ENCODE peak calls at places on chromosomes 4 and X, in eight cellular contexts. One of them, this sample, is unnamed.

GRCh38 chr4:1449475-1449832 is 43.2 kb upstream of the NKX1-1 start:
- DNase-seq in cardiac fibroblast: no peak
- DNase-seq in spleen: no peak
- DNase-seq in PC-3: no peak
- DNase-seq in WERI-Rb-1: no peak
- DNase-seq in tibial artery: peak
- DNase-seq in heart right ventricle: no peak
- DNase-seq in AG04450: no peak
- DNase-seq in this sample: peak

GRCh38 chr4:7924163-7924562 is 15.5 kb downstream of the AFAP1 start:
- DNase-seq in cardiac fibroblast: no peak
- DNase-seq in spleen: no peak
- DNase-seq in PC-3: no peak
- DNase-seq in WERI-Rb-1: no peak
- DNase-seq in tibial artery: no peak
- DNase-seq in heart right ventricle: no peak
- DNase-seq in AG04450: no peak
- DNase-seq in this sample: no peak

GRCh38 chr4:150082241-150082640 is 4.0 kb downstream of the DCLK2 start:
- DNase-seq in cardiac fibroblast: no peak
- DNase-seq in spleen: no peak
- DNase-seq in PC-3: no peak
- DNase-seq in WERI-Rb-1: peak
- DNase-seq in tibial artery: no peak
- DNase-seq in heart right ventricle: no peak
- DNase-seq in AG04450: no peak
- DNase-seq in this sample: no peak

GRCh38 chrX:81336455-81337144 is 134.7 kb downstream of the SH3BGRL start:
- DNase-seq in cardiac fibroblast: peak
- DNase-seq in spleen: no peak
- DNase-seq in PC-3: no peak
- DNase-seq in WERI-Rb-1: no peak
- DNase-seq in tibial artery: no peak
- DNase-seq in heart right ventricle: no peak
- DNase-seq in AG04450: no peak
- DNase-seq in this sample: no peak

GRCh38 chrX:8179653-8180052 is 8.6 kb upstream of the VCX2 start:
- DNase-seq in cardiac fibroblast: peak
- DNase-seq in spleen: no peak
- DNase-seq in PC-3: peak
- DNase-seq in WERI-Rb-1: no peak
- DNase-seq in tibial artery: no peak
- DNase-seq in heart right ventricle: no peak
- DNase-seq in AG04450: no peak
- DNase-seq in this sample: no peak

GRCh38 chr4:89939994-89940393 is 45.3 kb downstream of the MMRN1 start:
- DNase-seq in cardiac fibroblast: no peak
- DNase-seq in spleen: no peak
- DNase-seq in PC-3: no peak
- DNase-seq in WERI-Rb-1: no peak
- DNase-seq in tibial artery: no peak
- DNase-seq in heart right ventricle: peak
- DNase-seq in AG04450: no peak
- DNase-seq in this sample: no peak

GRCh38 chrX:46547857-46548256 is 2.6 kb upstream of the ZNF674 start:
- DNase-seq in cardiac fibroblast: peak
- DNase-seq in spleen: no peak
- DNase-seq in PC-3: peak
- DNase-seq in WERI-Rb-1: no peak
- DNase-seq in tibial artery: no peak
- DNase-seq in heart right ventricle: no peak
- DNase-seq in AG04450: peak
- DNase-seq in this sample: no peak

GRCh38 chr4:183971938-183972490 is 66.9 kb downstream of the STOX2 start:
- DNase-seq in cardiac fibroblast: no peak
- DNase-seq in spleen: no peak
- DNase-seq in PC-3: peak
- DNase-seq in WERI-Rb-1: no peak
- DNase-seq in tibial artery: no peak
- DNase-seq in heart right ventricle: peak
- DNase-seq in AG04450: no peak
- DNase-seq in this sample: no peak

GRCh38 chr4:153409924-153410501 is 56.1 kb upstream of the TMEM131L start:
- DNase-seq in cardiac fibroblast: peak
- DNase-seq in spleen: no peak
- DNase-seq in PC-3: no peak
- DNase-seq in WERI-Rb-1: no peak
- DNase-seq in tibial artery: no peak
- DNase-seq in heart right ventricle: no peak
- DNase-seq in AG04450: no peak
- DNase-seq in this sample: no peak

GRCh38 chr4:74638689-74639088 is 155.6 kb downstream of the BTC start:
- DNase-seq in cardiac fibroblast: peak
- DNase-seq in spleen: no peak
- DNase-seq in PC-3: no peak
- DNase-seq in WERI-Rb-1: no peak
- DNase-seq in tibial artery: no peak
- DNase-seq in heart right ventricle: no peak
- DNase-seq in AG04450: no peak
- DNase-seq in this sample: no peak

GRCh38 chr4:173367946-173368345 is 2.8 kb upstream of the SAP30 start:
- DNase-seq in cardiac fibroblast: peak
- DNase-seq in spleen: no peak
- DNase-seq in PC-3: peak
- DNase-seq in WERI-Rb-1: no peak
- DNase-seq in tibial artery: no peak
- DNase-seq in heart right ventricle: no peak
- DNase-seq in AG04450: no peak
- DNase-seq in this sample: no peak

GRCh38 chr4:1807258-1807777 is 14.2 kb downstream of the FGFR3 start:
- DNase-seq in cardiac fibroblast: no peak
- DNase-seq in spleen: no peak
- DNase-seq in PC-3: no peak
- DNase-seq in WERI-Rb-1: no peak
- DNase-seq in tibial artery: no peak
- DNase-seq in heart right ventricle: no peak
- DNase-seq in AG04450: no peak
- DNase-seq in this sample: no peak

GRCh38 chr4:133498149-133498548 is 349.1 kb downstream of the PCDH10 start:
- DNase-seq in cardiac fibroblast: peak
- DNase-seq in spleen: no peak
- DNase-seq in PC-3: peak
- DNase-seq in WERI-Rb-1: no peak
- DNase-seq in tibial artery: no peak
- DNase-seq in heart right ventricle: no peak
- DNase-seq in AG04450: no peak
- DNase-seq in this sample: no peak

GRCh38 chr4:100299019-100299418 is 108.8 kb upstream of the DDIT4L start:
- DNase-seq in cardiac fibroblast: peak
- DNase-seq in spleen: no peak
- DNase-seq in PC-3: peak
- DNase-seq in WERI-Rb-1: no peak
- DNase-seq in tibial artery: peak
- DNase-seq in heart right ventricle: peak
- DNase-seq in AG04450: peak
- DNase-seq in this sample: no peak

GRCh38 chr4:77050962-77051361 is 24.8 kb downstream of the CCNI start:
- DNase-seq in cardiac fibroblast: no peak
- DNase-seq in spleen: no peak
- DNase-seq in PC-3: no peak
- DNase-seq in WERI-Rb-1: no peak
- DNase-seq in tibial artery: no peak
- DNase-seq in heart right ventricle: no peak
- DNase-seq in AG04450: no peak
- DNase-seq in this sample: no peak

GRCh38 chr4:41723286-41723685 is 25.2 kb downstream of the PHOX2B start:
- DNase-seq in cardiac fibroblast: no peak
- DNase-seq in spleen: no peak
- DNase-seq in PC-3: no peak
- DNase-seq in WERI-Rb-1: no peak
- DNase-seq in tibial artery: no peak
- DNase-seq in heart right ventricle: no peak
- DNase-seq in AG04450: no peak
- DNase-seq in this sample: no peak

GRCh38 chr4:41727861-41728570 is 20.5 kb downstream of the PHOX2B start:
- DNase-seq in cardiac fibroblast: no peak
- DNase-seq in spleen: no peak
- DNase-seq in PC-3: no peak
- DNase-seq in WERI-Rb-1: no peak
- DNase-seq in tibial artery: no peak
- DNase-seq in heart right ventricle: no peak
- DNase-seq in AG04450: no peak
- DNase-seq in this sample: no peak

GRCh38 chr4:41722171-41722570 is 26.4 kb downstream of the PHOX2B start:
- DNase-seq in cardiac fibroblast: no peak
- DNase-seq in spleen: no peak
- DNase-seq in PC-3: no peak
- DNase-seq in WERI-Rb-1: no peak
- DNase-seq in tibial artery: no peak
- DNase-seq in heart right ventricle: no peak
- DNase-seq in AG04450: no peak
- DNase-seq in this sample: no peak

GRCh38 chr4:41728571-41728908 is 20.0 kb downstream of the PHOX2B start:
- DNase-seq in cardiac fibroblast: no peak
- DNase-seq in spleen: no peak
- DNase-seq in PC-3: peak
- DNase-seq in WERI-Rb-1: no peak
- DNase-seq in tibial artery: no peak
- DNase-seq in heart right ventricle: no peak
- DNase-seq in AG04450: no peak
- DNase-seq in this sample: no peak

GRCh38 chr4:41725254-41725653 is 23.3 kb downstream of the PHOX2B start:
- DNase-seq in cardiac fibroblast: no peak
- DNase-seq in spleen: no peak
- DNase-seq in PC-3: no peak
- DNase-seq in WERI-Rb-1: peak
- DNase-seq in tibial artery: no peak
- DNase-seq in heart right ventricle: no peak
- DNase-seq in AG04450: no peak
- DNase-seq in this sample: peak
- TF ChIP-seq CTCF in cardiac fibroblast: no peak
- TF ChIP-seq CTCF in spleen: no peak
- TF ChIP-seq CTCF in PC-3: peak
- TF ChIP-seq CTCF in WERI-Rb-1: peak
- TF ChIP-seq CTCF in tibial artery: no peak
- TF ChIP-seq CTCF in heart right ventricle: no peak
- TF ChIP-seq CTCF in AG04450: peak
- TF ChIP-seq CTCF in this sample: peak

DNA sequence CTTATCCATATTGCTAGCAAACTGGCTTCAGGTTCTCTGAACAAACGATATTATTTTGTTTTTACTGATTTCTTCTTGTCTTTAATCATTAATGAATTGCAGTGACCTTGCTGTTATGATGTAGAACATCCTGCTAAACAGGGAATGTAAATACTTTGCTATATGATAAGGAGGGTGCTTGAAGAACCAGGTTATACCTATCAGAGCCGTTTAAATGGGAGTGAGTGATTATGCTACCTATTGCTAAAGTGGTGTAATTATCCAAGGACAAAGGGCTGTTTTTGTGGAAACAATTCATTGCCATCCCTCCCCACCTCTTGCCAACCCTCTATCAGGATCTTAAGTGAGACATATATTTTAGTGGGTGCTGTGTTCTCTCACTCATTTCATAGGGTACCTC is 788.9 kb downstream of the RPA4 start:
- DNase-seq in cardiac fibroblast: no peak
- DNase-seq in spleen: no peak
- DNase-seq in PC-3: no peak
- DNase-seq in WERI-Rb-1: no peak
- DNase-seq in tibial artery: no peak
- DNase-seq in heart right ventricle: no peak
- DNase-seq in AG04450: no peak
- DNase-seq in this sample: no peak
- TF ChIP-seq CTCF in cardiac fibroblast: no peak
- TF ChIP-seq CTCF in spleen: no peak
- TF ChIP-seq CTCF in PC-3: no peak
- TF ChIP-seq CTCF in WERI-Rb-1: no peak
- TF ChIP-seq CTCF in tibial artery: no peak
- TF ChIP-seq CTCF in heart right ventricle: no peak
- TF ChIP-seq CTCF in AG04450: no peak
- TF ChIP-seq CTCF in this sample: no peak

GRCh38 chrX:153968255-153968654 is 3.4 kb downstream of the HCFC1 start:
- DNase-seq in cardiac fibroblast: no peak
- DNase-seq in spleen: no peak
- DNase-seq in PC-3: no peak
- DNase-seq in WERI-Rb-1: no peak
- DNase-seq in tibial artery: no peak
- DNase-seq in heart right ventricle: no peak
- DNase-seq in AG04450: no peak
- DNase-seq in this sample: no peak

GRCh38 chrX:153969904-153970397 is 1.7 kb downstream of the HCFC1 start:
- DNase-seq in cardiac fibroblast: peak
- DNase-seq in spleen: peak
- DNase-seq in PC-3: peak
- DNase-seq in WERI-Rb-1: no peak
- DNase-seq in tibial artery: peak
- DNase-seq in heart right ventricle: no peak
- DNase-seq in AG04450: no peak
- DNase-seq in this sample: no peak

GRCh38 chrX:153969125-153969903 is 2.3 kb downstream of the HCFC1 start:
- DNase-seq in cardiac fibroblast: no peak
- DNase-seq in spleen: peak
- DNase-seq in PC-3: no peak
- DNase-seq in WERI-Rb-1: peak
- DNase-seq in tibial artery: no peak
- DNase-seq in heart right ventricle: no peak
- DNase-seq in AG04450: no peak
- DNase-seq in this sample: no peak

GRCh38 chrX:153967536-153968214 is 3.9 kb downstream of the HCFC1 start:
- DNase-seq in cardiac fibroblast: no peak
- DNase-seq in spleen: no peak
- DNase-seq in PC-3: no peak
- DNase-seq in WERI-Rb-1: no peak
- DNase-seq in tibial artery: no peak
- DNase-seq in heart right ventricle: no peak
- DNase-seq in AG04450: no peak
- DNase-seq in this sample: no peak

GRCh38 chrX:153968754-153969124 is 2.9 kb downstream of the HCFC1 start:
- DNase-seq in cardiac fibroblast: no peak
- DNase-seq in spleen: peak
- DNase-seq in PC-3: peak
- DNase-seq in WERI-Rb-1: peak
- DNase-seq in tibial artery: no peak
- DNase-seq in heart right ventricle: no peak
- DNase-seq in AG04450: no peak
- DNase-seq in this sample: no peak
- TF ChIP-seq CTCF in cardiac fibroblast: no peak
- TF ChIP-seq CTCF in spleen: no peak
- TF ChIP-seq CTCF in PC-3: peak
- TF ChIP-seq CTCF in WERI-Rb-1: peak
- TF ChIP-seq CTCF in tibial artery: no peak
- TF ChIP-seq CTCF in heart right ventricle: no peak
- TF ChIP-seq CTCF in AG04450: peak
- TF ChIP-seq CTCF in this sample: peak

DNA sequence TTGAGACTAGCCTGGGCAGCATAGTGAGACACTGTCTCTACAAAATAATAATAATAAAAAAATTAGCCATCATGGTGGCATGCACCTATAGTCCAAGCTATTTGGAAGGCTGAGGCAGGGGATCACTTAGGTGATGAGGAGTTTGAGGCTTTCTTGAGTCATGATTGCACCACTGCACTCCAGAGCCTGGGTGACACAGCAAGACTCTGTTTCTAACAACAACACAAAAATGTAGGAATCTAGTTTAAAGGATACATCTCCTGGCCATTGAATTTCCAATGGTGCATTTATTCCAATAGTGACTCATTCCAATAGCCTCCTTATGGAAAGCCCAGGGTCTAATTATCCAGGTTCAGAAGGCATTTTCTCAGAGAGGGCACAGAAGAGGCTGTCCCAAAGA is 21.9 kb upstream of the HERC6 start:
- DNase-seq in cardiac fibroblast: peak
- DNase-seq in spleen: no peak
- DNase-seq in PC-3: no peak
- DNase-seq in WERI-Rb-1: no peak
- DNase-seq in tibial artery: no peak
- DNase-seq in heart right ventricle: no peak
- DNase-seq in AG04450: no peak
- DNase-seq in this sample: no peak
- TF ChIP-seq CTCF in cardiac fibroblast: no peak
- TF ChIP-seq CTCF in spleen: no peak
- TF ChIP-seq CTCF in PC-3: no peak
- TF ChIP-seq CTCF in WERI-Rb-1: no peak
- TF ChIP-seq CTCF in tibial artery: no peak
- TF ChIP-seq CTCF in heart right ventricle: no peak
- TF ChIP-seq CTCF in AG04450: no peak
- TF ChIP-seq CTCF in this sample: no peak

This sample was measured in endodermal cell.